ENCODE peak calls at places on chromosomes 13 and 19, in six cellular contexts. One of them, this sample, is unnamed.

GRCh38 chr19:15759962-15760565 is 22.3 kb downstream of the OR10H3 start:
- DNase-seq in A549: peak; percentile 18
- DNase-seq in ovary: no peak
- DNase-seq in ascending aorta: no peak
- DNase-seq in uterus: no peak
- DNase-seq in choroid plexus epithelial cell: no peak
- DNase-seq in this sample: no peak

GRCh38 chr19:45508681-45508930 is 1.3 kb downstream of the VASP start:
- DNase-seq in A549: no peak
- DNase-seq in ovary: peak; percentile 64
- DNase-seq in ascending aorta: no peak
- DNase-seq in uterus: no peak
- DNase-seq in choroid plexus epithelial cell: no peak
- DNase-seq in this sample: no peak

GRCh38 chr13:27172495-27172842 is 858 bp upstream of the USP12 start:
- DNase-seq in A549: peak; percentile 18
- DNase-seq in ovary: no peak
- DNase-seq in ascending aorta: no peak
- DNase-seq in uterus: no peak
- DNase-seq in choroid plexus epithelial cell: peak; percentile 58
- DNase-seq in this sample: no peak

GRCh38 chr19:44718441-44719261 is 19.7 kb downstream of the CEACAM16 start:
- DNase-seq in A549: peak; percentile 95
- DNase-seq in ovary: peak; percentile 90
- DNase-seq in ascending aorta: no peak
- DNase-seq in uterus: peak; percentile 78
- DNase-seq in choroid plexus epithelial cell: no peak
- DNase-seq in this sample: no peak

GRCh38 chr13:42110410-42111155 is 62.1 kb downstream of the DGKH start:
- DNase-seq in A549: peak; percentile 63
- DNase-seq in ovary: no peak
- DNase-seq in ascending aorta: no peak
- DNase-seq in uterus: peak; percentile 32
- DNase-seq in choroid plexus epithelial cell: peak; percentile 90
- DNase-seq in this sample: peak; percentile 54

GRCh38 chr19:46604781-46605355 is 3.7 kb downstream of the CALM3 start:
- DNase-seq in A549: no peak
- DNase-seq in ovary: peak; percentile 34
- DNase-seq in ascending aorta: no peak
- DNase-seq in uterus: no peak
- DNase-seq in choroid plexus epithelial cell: no peak
- DNase-seq in this sample: no peak

GRCh38 chr19:50677636-50678035 is 28.4 kb downstream of the C19orf81 start:
- DNase-seq in A549: no peak
- DNase-seq in ovary: no peak
- DNase-seq in ascending aorta: no peak
- DNase-seq in uterus: no peak
- DNase-seq in choroid plexus epithelial cell: no peak
- DNase-seq in this sample: no peak

GRCh38 chr13:54357284-54357933 is 1328.8 kb downstream of the OLFM4 start:
- DNase-seq in A549: no peak
- DNase-seq in ovary: no peak
- DNase-seq in ascending aorta: no peak
- DNase-seq in uterus: no peak
- DNase-seq in choroid plexus epithelial cell: no peak
- DNase-seq in this sample: no peak

GRCh38 chr19:48997972-48998371 is 4.3 kb downstream of the RUVBL2 start:
- DNase-seq in A549: peak; percentile 85
- DNase-seq in ovary: no peak
- DNase-seq in ascending aorta: no peak
- DNase-seq in uterus: no peak
- DNase-seq in choroid plexus epithelial cell: peak; percentile 75
- DNase-seq in this sample: no peak

GRCh38 chr13:59747529-59747928 is 416.2 kb downstream of the DIAPH3 start:
- DNase-seq in A549: no peak
- DNase-seq in ovary: no peak
- DNase-seq in ascending aorta: no peak
- DNase-seq in uterus: no peak
- DNase-seq in choroid plexus epithelial cell: no peak
- DNase-seq in this sample: no peak

GRCh38 chr13:79404985-79405384 is 1.1 kb downstream of the RBM26 start:
- DNase-seq in A549: no peak
- DNase-seq in ovary: no peak
- DNase-seq in ascending aorta: no peak
- DNase-seq in uterus: no peak
- DNase-seq in choroid plexus epithelial cell: no peak
- DNase-seq in this sample: no peak

GRCh38 chr13:88188986-88189385 is 517.8 kb downstream of the SLITRK5 start:
- DNase-seq in A549: no peak
- DNase-seq in ovary: no peak
- DNase-seq in ascending aorta: no peak
- DNase-seq in uterus: no peak
- DNase-seq in choroid plexus epithelial cell: no peak
- DNase-seq in this sample: peak; percentile 64

GRCh38 chr19:34482380-34483250 is 1.1 kb downstream of the WTIP start:
- DNase-seq in A549: peak; percentile 64
- DNase-seq in ovary: peak; percentile 64
- DNase-seq in ascending aorta: no peak
- DNase-seq in uterus: no peak
- DNase-seq in choroid plexus epithelial cell: peak; percentile 54
- DNase-seq in this sample: no peak

GRCh38 chr19:14432817-14433453 is at the start of gene PKN1:
- DNase-seq in A549: peak; percentile 29
- DNase-seq in ovary: peak; percentile 78
- DNase-seq in ascending aorta: no peak
- DNase-seq in uterus: peak; percentile 48
- DNase-seq in choroid plexus epithelial cell: no peak
- DNase-seq in this sample: no peak

GRCh38 chr13:33931397-33931987 is 113.5 kb downstream of the RFC3 start:
- DNase-seq in A549: peak; percentile 52
- DNase-seq in ovary: no peak
- DNase-seq in ascending aorta: no peak
- DNase-seq in uterus: no peak
- DNase-seq in choroid plexus epithelial cell: peak; percentile 80
- DNase-seq in this sample: no peak

GRCh38 chr13:81821259-81821658 is 1480.3 kb upstream of the SPRY2 start:
- DNase-seq in A549: no peak
- DNase-seq in ovary: no peak
- DNase-seq in ascending aorta: no peak
- DNase-seq in uterus: no peak
- DNase-seq in choroid plexus epithelial cell: no peak
- DNase-seq in this sample: no peak

GRCh38 chr13:51821666-51822065 is 17.7 kb upstream of the DHRS12 start:
- DNase-seq in A549: no peak
- DNase-seq in ovary: no peak
- DNase-seq in ascending aorta: no peak
- DNase-seq in uterus: no peak
- DNase-seq in choroid plexus epithelial cell: no peak
- DNase-seq in this sample: no peak

GRCh38 chr13:73741111-73741510 is 393.1 kb downstream of the KLF12 start:
- DNase-seq in A549: no peak
- DNase-seq in ovary: no peak
- DNase-seq in ascending aorta: no peak
- DNase-seq in uterus: no peak
- DNase-seq in choroid plexus epithelial cell: peak; percentile 35
- DNase-seq in this sample: no peak

GRCh38 chr13:21344662-21345176 is 114.4 kb downstream of the ZDHHC20 start:
- DNase-seq in A549: no peak
- DNase-seq in ovary: no peak
- DNase-seq in ascending aorta: no peak
- DNase-seq in uterus: no peak
- DNase-seq in choroid plexus epithelial cell: no peak
- DNase-seq in this sample: no peak

GRCh38 chr19:18649371-18650047 is 12.7 kb downstream of the KLHL26 start:
- DNase-seq in A549: no peak
- DNase-seq in ovary: peak; percentile 81
- DNase-seq in ascending aorta: no peak
- DNase-seq in uterus: peak; percentile 66
- DNase-seq in choroid plexus epithelial cell: peak; percentile 72
- DNase-seq in this sample: no peak

GRCh38 chr13:88246239-88246638 is 575.1 kb downstream of the SLITRK5 start:
- DNase-seq in A549: no peak
- DNase-seq in ovary: no peak
- DNase-seq in ascending aorta: no peak
- DNase-seq in uterus: no peak
- DNase-seq in choroid plexus epithelial cell: no peak
- DNase-seq in this sample: no peak

GRCh38 chr13:78491978-78492377 is 111.4 kb downstream of the POU4F1 start:
- DNase-seq in A549: no peak
- DNase-seq in ovary: no peak
- DNase-seq in ascending aorta: no peak
- DNase-seq in uterus: no peak
- DNase-seq in choroid plexus epithelial cell: no peak
- DNase-seq in this sample: no peak

GRCh38 chr19:36665832-36666231 is 805 bp downstream of the ZNF461 start:
- DNase-seq in A549: no peak
- DNase-seq in ovary: no peak
- DNase-seq in ascending aorta: no peak
- DNase-seq in uterus: no peak
- DNase-seq in choroid plexus epithelial cell: no peak
- DNase-seq in this sample: no peak

GRCh38 chr13:78147905-78148304 is 229.3 kb upstream of the EDNRB start:
- DNase-seq in A549: peak; percentile 1
- DNase-seq in ovary: no peak
- DNase-seq in ascending aorta: no peak
- DNase-seq in uterus: no peak
- DNase-seq in choroid plexus epithelial cell: peak; percentile 59
- DNase-seq in this sample: no peak

GRCh38 chr13:79451500-79451962 is 29.4 kb upstream of the NDFIP2 start:
- DNase-seq in A549: peak; percentile 41
- DNase-seq in ovary: no peak
- DNase-seq in ascending aorta: no peak
- DNase-seq in uterus: no peak
- DNase-seq in choroid plexus epithelial cell: peak; percentile 83
- DNase-seq in this sample: no peak

GRCh38 chr19:16542894-16543498 is 759 bp upstream of the CHERP start:
- DNase-seq in A549: no peak
- DNase-seq in ovary: no peak
- DNase-seq in ascending aorta: no peak
- DNase-seq in uterus: no peak
- DNase-seq in choroid plexus epithelial cell: peak; percentile 16
- DNase-seq in this sample: no peak

GRCh38 chr13:111204438-111205177 is 89.5 kb downstream of the ARHGEF7 start:
- DNase-seq in A549: no peak
- DNase-seq in ovary: peak; percentile 80
- DNase-seq in ascending aorta: no peak
- DNase-seq in uterus: peak; percentile 68
- DNase-seq in choroid plexus epithelial cell: peak; percentile 86
- DNase-seq in this sample: no peak

GRCh38 chr13:108902557-108903155 is 273.2 kb downstream of the MYO16 start:
- DNase-seq in A549: no peak
- DNase-seq in ovary: no peak
- DNase-seq in ascending aorta: no peak
- DNase-seq in uterus: no peak
- DNase-seq in choroid plexus epithelial cell: peak; percentile 63
- DNase-seq in this sample: no peak

GRCh38 chr19:7614859-7615741 is 14.2 kb downstream of the XAB2 start:
- DNase-seq in A549: no peak
- DNase-seq in ovary: no peak
- DNase-seq in ascending aorta: no peak
- DNase-seq in uterus: no peak
- DNase-seq in choroid plexus epithelial cell: no peak
- DNase-seq in this sample: no peak

DNA sequence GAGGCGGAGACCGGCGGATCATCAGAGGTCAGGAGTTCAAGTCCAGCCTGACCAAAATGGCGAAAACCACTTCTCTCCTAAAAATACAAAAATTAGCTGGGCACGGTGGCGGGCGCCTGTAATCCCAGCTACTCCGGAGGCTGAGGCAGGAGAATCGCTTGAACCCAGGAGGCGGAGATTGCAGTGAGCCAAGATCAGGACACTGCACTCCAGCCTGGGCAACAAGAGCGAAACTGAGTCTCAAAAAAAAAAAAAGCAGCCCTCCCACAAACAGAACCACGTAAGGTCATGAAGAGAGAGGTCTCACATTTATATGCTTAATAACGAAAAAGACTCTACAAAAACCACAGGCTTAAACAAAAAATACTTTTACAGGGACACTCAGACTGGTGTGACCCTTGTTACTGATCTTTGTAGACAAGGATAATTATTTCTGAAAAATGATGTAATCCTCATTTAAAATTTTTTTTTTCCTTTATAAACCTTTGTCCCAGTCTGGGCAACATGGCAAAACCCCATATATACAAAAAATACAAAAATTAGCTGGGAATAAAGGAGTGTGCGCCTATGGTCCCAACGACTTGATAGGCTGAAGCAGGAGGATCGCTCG is 909 bp upstream of the ZNF77 start:
- DNase-seq in A549: no peak
- DNase-seq in ovary: no peak
- DNase-seq in ascending aorta: no peak
- DNase-seq in uterus: no peak
- DNase-seq in choroid plexus epithelial cell: no peak
- DNase-seq in this sample: no peak
- H3K4me3 ChIP-seq in A549: peak overlapping the region; percentile 95
- H3K4me3 ChIP-seq in ovary: peak overlapping the region; percentile 57
- H3K4me3 ChIP-seq in ascending aorta: peak overlapping the region; percentile 97
- H3K4me3 ChIP-seq in uterus: peak overlapping the region; percentile 96
- H3K4me3 ChIP-seq in choroid plexus epithelial cell: peak overlapping the region; percentile 88
- H3K4me3 ChIP-seq in this sample: peak overlapping the region; percentile 97

DNA sequence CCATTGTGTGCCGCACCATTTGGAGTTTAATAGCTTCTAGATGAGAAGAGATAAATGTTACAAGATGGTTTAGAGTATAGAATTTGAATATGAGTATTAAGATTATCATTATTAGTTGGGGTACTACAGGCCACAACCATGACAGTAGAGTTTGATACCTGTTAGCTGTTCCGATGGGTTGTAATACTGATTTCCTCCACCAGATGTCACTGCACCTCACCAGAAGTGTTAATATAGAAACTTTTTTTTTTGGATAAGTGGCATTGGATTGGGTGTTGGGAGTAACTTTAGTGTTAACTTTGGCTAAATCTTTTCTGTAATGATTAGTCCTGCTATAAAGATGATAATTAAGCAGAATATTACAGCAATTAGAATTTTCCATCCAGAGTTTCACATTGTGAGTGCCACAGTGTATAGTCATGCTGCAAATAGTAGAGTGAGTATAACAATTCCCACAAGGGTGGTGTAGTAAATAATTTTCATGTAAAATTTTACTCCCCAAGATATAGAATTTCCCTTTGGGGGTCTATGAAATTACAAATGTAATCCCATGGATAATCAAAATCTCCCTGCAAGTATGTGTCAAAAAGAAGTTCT is 56.3 kb downstream of the PSG3 start:
- DNase-seq in A549: peak; percentile 63
- DNase-seq in ovary: no peak
- DNase-seq in ascending aorta: no peak
- DNase-seq in uterus: no peak
- DNase-seq in choroid plexus epithelial cell: peak; percentile 63
- DNase-seq in this sample: no peak
- TF ChIP-seq CTCF in A549: peak; percentile 88
- TF ChIP-seq CTCF in ovary: no peak
- TF ChIP-seq CTCF in ascending aorta: peak; percentile 40
- TF ChIP-seq CTCF in uterus: no peak
- TF ChIP-seq CTCF in choroid plexus epithelial cell: peak; percentile 68
- TF ChIP-seq CTCF in this sample: peak; percentile 18

GRCh38 chr13:44072536-44072935 is 192.8 kb downstream of the LACC1 start:
- DNase-seq in A549: no peak
- DNase-seq in ovary: no peak
- DNase-seq in ascending aorta: no peak
- DNase-seq in uterus: no peak
- DNase-seq in choroid plexus epithelial cell: no peak
- DNase-seq in this sample: no peak
- H3K4me3 ChIP-seq in A549: no peak overlapping the region
- H3K4me3 ChIP-seq in ovary: no peak overlapping the region
- H3K4me3 ChIP-seq in ascending aorta: no peak overlapping the region
- H3K4me3 ChIP-seq in uterus: no peak overlapping the region
- H3K4me3 ChIP-seq in choroid plexus epithelial cell: no peak overlapping the region
- H3K4me3 ChIP-seq in this sample: no peak overlapping the region

GRCh38 chr19:23792784-23793183 is 34.1 kb upstream of the ZNF681 start:
- DNase-seq in A549: no peak
- DNase-seq in ovary: no peak
- DNase-seq in ascending aorta: no peak
- DNase-seq in uterus: no peak
- DNase-seq in choroid plexus epithelial cell: no peak
- DNase-seq in this sample: no peak
- TF ChIP-seq CTCF in A549: no peak
- TF ChIP-seq CTCF in ovary: no peak
- TF ChIP-seq CTCF in ascending aorta: no peak
- TF ChIP-seq CTCF in uterus: no peak
- TF ChIP-seq CTCF in choroid plexus epithelial cell: no peak
- TF ChIP-seq CTCF in this sample: no peak